ENCODE peak calls at places on chromosomes 6 and 20, in four cellular contexts. N, J, D and U are unnamed samples.
A peak's percentile ranks its signal among the peaks of the same experiment; 100 is the strongest.

GRCh38 chr20:8777866-8778265 is 291.0 kb upstream of the PLCB4 start:
- DNase-seq in J (no peak), N (no peak), D (no peak), U (no peak)

GRCh38 chr20:11551491-11551890 is 366.2 kb upstream of the BTBD3 start:
- DNase-seq in N (no peak), J (no peak), D (no peak), U (no peak)

GRCh38 chr6:129567374-129567773 is 142.6 kb downstream of the ARHGAP18 start:
- DNase-seq in J (no peak), D (no peak), N (no peak), U (peak; percentile 15)

GRCh38 chr6:128005009-128005408 is 104.2 kb upstream of the THEMIS start:
- DNase-seq in J (no peak), D (no peak), N (no peak), U (no peak)

GRCh38 chr6:14506656-14507242 is 389.2 kb downstream of the CD83 start:
- DNase-seq in N (no peak), D (no peak), J (peak; percentile 37), U (no peak)

GRCh38 chr20:24634855-24635254 is 165.4 kb downstream of the SYNDIG1 start:
- DNase-seq in N (no peak), D (no peak), J (peak; percentile 46), U (no peak)

GRCh38 chr6:14365393-14365792 is 247.8 kb downstream of the CD83 start:
- DNase-seq in J (no peak), D (no peak), N (no peak), U (no peak)

GRCh38 chr6:7249946-7250643 is 62.9 kb downstream of the SSR1 start:
- DNase-seq in J (no peak), N (no peak), D (no peak), U (no peak)

GRCh38 chr6:26195376-26195923 is 108.2 kb downstream of the HFE start:
- DNase-seq in D (no peak), J (peak; percentile 98), N (no peak), U (no peak)